ENCODE peak calls at places on chromosomes 4 and X, in eight cellular contexts. One of them, this sample, is unnamed. For H3K4me1, the result is how much of the 10 kb centered on the place peaks cover.

GRCh38 chrX:14902536-14902935 is 29.3 kb downstream of the MOSPD2 start:
- DNase-seq in body of pancreas: no peak
- DNase-seq in sigmoid colon: no peak
- DNase-seq in right lobe of liver: no peak
- DNase-seq in heart left ventricle: no peak
- DNase-seq in IMR-90: no peak
- DNase-seq in ovary: no peak
- DNase-seq in adrenal gland: no peak
- DNase-seq in this sample: no peak

GRCh38 chrX:2691543-2692220 is 587 bp downstream of the CD99 start:
- DNase-seq in body of pancreas: peak
- DNase-seq in IMR-90: peak
- DNase-seq in adrenal gland: peak
- DNase-seq in ovary: peak
- DNase-seq in heart left ventricle: peak
- DNase-seq in right lobe of liver: peak
- DNase-seq in sigmoid colon: peak
- DNase-seq in this sample: peak

GRCh38 chr4:182240161-182241130 is 2.8 kb upstream of the TENM3 start:
- DNase-seq in body of pancreas: no peak
- DNase-seq in IMR-90: peak
- DNase-seq in sigmoid colon: no peak
- DNase-seq in right lobe of liver: no peak
- DNase-seq in adrenal gland: peak
- DNase-seq in heart left ventricle: no peak
- DNase-seq in ovary: no peak
- DNase-seq in this sample: no peak

GRCh38 chr4:20809796-20810195 is 109.5 kb downstream of the PACRGL start:
- DNase-seq in right lobe of liver: no peak
- DNase-seq in adrenal gland: no peak
- DNase-seq in ovary: no peak
- DNase-seq in sigmoid colon: no peak
- DNase-seq in IMR-90: no peak
- DNase-seq in heart left ventricle: no peak
- DNase-seq in body of pancreas: no peak
- DNase-seq in this sample: no peak

GRCh38 chr4:122632396-122633143 is 11.7 kb upstream of the IL21 start:
- DNase-seq in sigmoid colon: no peak
- DNase-seq in right lobe of liver: no peak
- DNase-seq in adrenal gland: no peak
- DNase-seq in body of pancreas: no peak
- DNase-seq in heart left ventricle: no peak
- DNase-seq in ovary: no peak
- DNase-seq in IMR-90: peak
- DNase-seq in this sample: no peak

GRCh38 chrX:6021316-6022091 is 207.2 kb downstream of the NLGN4X start:
- DNase-seq in adrenal gland: peak
- DNase-seq in body of pancreas: peak
- DNase-seq in sigmoid colon: no peak
- DNase-seq in right lobe of liver: no peak
- DNase-seq in ovary: no peak
- DNase-seq in IMR-90: peak
- DNase-seq in heart left ventricle: no peak
- DNase-seq in this sample: peak

GRCh38 chr4:160372390-160372789 is 1269.5 kb downstream of the RAPGEF2 start:
- DNase-seq in ovary: no peak
- DNase-seq in adrenal gland: no peak
- DNase-seq in body of pancreas: no peak
- DNase-seq in right lobe of liver: no peak
- DNase-seq in IMR-90: no peak
- DNase-seq in sigmoid colon: no peak
- DNase-seq in heart left ventricle: no peak
- DNase-seq in this sample: no peak

GRCh38 chr4:24764305-24764704 is 31.1 kb upstream of the SOD3 start:
- DNase-seq in heart left ventricle: no peak
- DNase-seq in IMR-90: peak
- DNase-seq in ovary: no peak
- DNase-seq in right lobe of liver: no peak
- DNase-seq in body of pancreas: no peak
- DNase-seq in adrenal gland: no peak
- DNase-seq in sigmoid colon: no peak
- DNase-seq in this sample: no peak

GRCh38 chr4:176002007-176002623 is 63.5 kb upstream of the WDR17 start:
- DNase-seq in sigmoid colon: peak
- DNase-seq in heart left ventricle: peak
- DNase-seq in body of pancreas: peak
- DNase-seq in adrenal gland: peak
- DNase-seq in right lobe of liver: peak
- DNase-seq in ovary: no peak
- DNase-seq in IMR-90: no peak
- DNase-seq in this sample: peak

GRCh38 chr4:102779204-102779603 is 18.4 kb upstream of the MANBA start:
- DNase-seq in adrenal gland: no peak
- DNase-seq in ovary: no peak
- DNase-seq in sigmoid colon: no peak
- DNase-seq in heart left ventricle: no peak
- DNase-seq in body of pancreas: no peak
- DNase-seq in IMR-90: no peak
- DNase-seq in right lobe of liver: no peak
- DNase-seq in this sample: no peak

GRCh38 chrX:64093761-64094160 is 111.7 kb downstream of the AMER1 start:
- DNase-seq in heart left ventricle: no peak
- DNase-seq in body of pancreas: no peak
- DNase-seq in right lobe of liver: no peak
- DNase-seq in sigmoid colon: no peak
- DNase-seq in ovary: no peak
- DNase-seq in IMR-90: peak
- DNase-seq in adrenal gland: no peak
- DNase-seq in this sample: no peak

GRCh38 chr4:151667025-151667424 is 93.8 kb downstream of the GATB start:
- DNase-seq in ovary: no peak
- DNase-seq in adrenal gland: no peak
- DNase-seq in heart left ventricle: no peak
- DNase-seq in sigmoid colon: no peak
- DNase-seq in body of pancreas: no peak
- DNase-seq in right lobe of liver: no peak
- DNase-seq in IMR-90: peak
- DNase-seq in this sample: no peak

GRCh38 chr4:62709618-62710252 is 1509.6 kb downstream of the ADGRL3 start:
- DNase-seq in IMR-90: peak
- DNase-seq in heart left ventricle: no peak
- DNase-seq in ovary: no peak
- DNase-seq in sigmoid colon: no peak
- DNase-seq in adrenal gland: no peak
- DNase-seq in right lobe of liver: no peak
- DNase-seq in body of pancreas: no peak
- DNase-seq in this sample: no peak

GRCh38 chr4:184330008-184330400 is 112.3 kb upstream of the ENPP6 start:
- DNase-seq in IMR-90: peak
- DNase-seq in right lobe of liver: peak
- DNase-seq in body of pancreas: no peak
- DNase-seq in heart left ventricle: no peak
- DNase-seq in adrenal gland: peak
- DNase-seq in sigmoid colon: peak
- DNase-seq in ovary: no peak
- DNase-seq in this sample: no peak

GRCh38 chr4:107330915-107331314 is 294.8 kb upstream of the DKK2 start:
- DNase-seq in adrenal gland: no peak
- DNase-seq in heart left ventricle: no peak
- DNase-seq in body of pancreas: no peak
- DNase-seq in sigmoid colon: no peak
- DNase-seq in ovary: no peak
- DNase-seq in right lobe of liver: no peak
- DNase-seq in IMR-90: no peak
- DNase-seq in this sample: no peak

DNA sequence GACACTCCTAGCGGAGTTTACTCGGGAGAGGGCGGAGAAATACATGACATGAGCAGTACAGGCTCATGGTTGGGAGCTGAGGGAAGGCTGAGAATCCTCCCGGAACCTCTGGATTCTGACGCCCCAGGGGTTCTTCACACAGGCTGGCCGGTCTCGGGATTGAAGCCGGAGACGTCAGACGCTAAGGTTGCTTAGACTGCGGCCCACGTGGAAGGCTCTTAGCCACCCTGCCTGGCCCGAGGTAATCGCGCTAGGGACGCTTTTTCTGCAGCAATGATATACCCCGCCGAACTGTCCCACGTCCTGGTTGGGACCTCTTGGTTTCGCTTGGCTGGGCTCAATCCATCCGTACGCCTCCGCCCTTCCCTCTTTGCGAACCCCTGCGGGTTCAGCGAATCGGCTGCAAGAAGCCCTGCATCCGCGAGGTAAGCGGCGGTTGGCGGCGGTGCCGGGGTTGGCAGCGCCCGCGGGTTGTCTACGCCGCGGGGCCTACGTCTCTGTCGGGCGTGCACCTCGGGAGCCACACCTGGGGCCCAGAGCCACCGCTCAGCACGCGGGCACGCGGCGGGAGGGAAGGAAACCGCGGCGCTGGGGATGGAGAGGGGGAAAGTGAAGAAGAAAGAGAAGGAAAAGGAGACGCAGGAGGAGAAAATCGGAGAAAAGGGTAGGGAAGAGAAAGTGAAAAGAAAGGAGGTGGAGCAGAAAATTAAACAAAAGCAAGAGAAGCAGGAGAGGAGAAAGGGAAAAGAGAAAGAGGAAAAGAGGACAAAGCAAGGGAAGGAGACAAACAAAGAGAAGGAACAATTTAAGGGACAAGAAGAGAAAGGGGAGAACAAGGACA is at the start of gene ARL9:
- DNase-seq in right lobe of liver: peak
- DNase-seq in IMR-90: peak
- DNase-seq in body of pancreas: peak
- DNase-seq in ovary: peak
- DNase-seq in adrenal gland: peak
- DNase-seq in heart left ventricle: peak
- DNase-seq in sigmoid colon: peak
- DNase-seq in this sample: peak
- TF ChIP-seq POLR2A in right lobe of liver: no peak
- TF ChIP-seq POLR2A in IMR-90: no peak
- TF ChIP-seq POLR2A in body of pancreas: peak
- TF ChIP-seq POLR2A in ovary: no peak
- TF ChIP-seq POLR2A in adrenal gland: peak
- TF ChIP-seq POLR2A in heart left ventricle: no peak
- TF ChIP-seq POLR2A in sigmoid colon: no peak
- TF ChIP-seq POLR2A in this sample: no peak

DNA sequence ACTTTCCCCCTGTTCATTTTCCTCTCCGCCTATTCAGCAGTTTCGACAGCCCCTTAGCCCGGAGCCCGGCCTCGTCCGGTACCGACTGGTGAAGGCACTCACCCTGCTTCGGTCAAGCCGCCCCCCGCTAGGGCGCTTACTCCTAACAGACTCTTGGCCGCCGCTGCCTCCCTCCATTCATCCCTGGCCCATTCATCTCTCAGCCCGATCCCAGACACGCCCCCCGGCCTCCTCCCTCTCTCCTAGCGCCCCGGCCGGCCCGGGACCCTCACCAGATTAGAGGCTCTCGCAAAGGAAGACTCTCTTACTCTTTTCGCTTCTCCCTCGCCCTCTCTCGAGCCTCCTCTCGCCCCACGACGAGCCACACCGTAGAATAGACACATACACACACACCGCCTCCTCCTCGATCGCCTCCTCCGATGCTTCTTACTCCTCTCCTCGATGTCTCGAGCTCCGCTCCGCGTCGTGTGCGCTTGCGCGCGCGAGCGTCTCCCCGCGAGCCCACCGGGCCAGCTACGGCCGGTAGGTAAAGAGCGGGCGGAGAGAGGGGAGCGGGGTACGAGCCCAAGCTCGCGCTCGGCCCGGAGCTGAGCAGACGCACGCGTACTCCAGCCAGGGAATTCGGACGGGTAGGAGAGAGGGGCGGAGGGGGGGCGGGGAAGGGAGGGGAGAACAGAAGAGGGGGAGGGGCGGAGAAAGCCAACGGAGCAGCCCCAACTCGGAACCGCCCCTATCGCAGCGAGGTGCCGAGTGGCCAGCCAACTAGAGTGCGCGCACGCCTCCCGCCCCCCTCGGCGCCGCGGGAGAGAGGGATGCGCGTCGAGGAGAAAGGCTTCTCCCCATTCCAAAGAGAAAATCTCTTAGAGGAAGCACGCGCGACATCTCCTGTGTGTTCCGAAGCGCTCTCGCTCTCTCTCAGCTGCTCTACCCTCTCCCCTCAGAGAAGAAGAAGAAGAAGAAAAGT is at the start of gene WNK3:
- DNase-seq in right lobe of liver: peak
- DNase-seq in body of pancreas: peak
- DNase-seq in ovary: peak
- DNase-seq in heart left ventricle: peak
- DNase-seq in IMR-90: peak
- DNase-seq in adrenal gland: peak
- DNase-seq in sigmoid colon: peak
- DNase-seq in this sample: peak
- H3K4me3 ChIP-seq in right lobe of liver: peak
- H3K4me3 ChIP-seq in body of pancreas: no peak
- H3K4me3 ChIP-seq in ovary: peak
- H3K4me3 ChIP-seq in heart left ventricle: peak
- H3K4me3 ChIP-seq in IMR-90: peak
- H3K4me3 ChIP-seq in adrenal gland: peak
- H3K4me3 ChIP-seq in sigmoid colon: peak
- H3K4me3 ChIP-seq in this sample: peak

GRCh38 chr4:162102713-162103112 is 61.1 kb downstream of the FSTL5 start:
- DNase-seq in body of pancreas: no peak
- DNase-seq in IMR-90: no peak
- DNase-seq in adrenal gland: no peak
- DNase-seq in ovary: no peak
- DNase-seq in right lobe of liver: no peak
- DNase-seq in sigmoid colon: no peak
- DNase-seq in heart left ventricle: no peak
- DNase-seq in this sample: no peak
- H3K4me1 ChIP-seq in body of pancreas: under half
- H3K4me1 ChIP-seq in IMR-90: under half
- H3K4me1 ChIP-seq in adrenal gland: under half
- H3K4me1 ChIP-seq in ovary: under half
- H3K4me1 ChIP-seq in right lobe of liver: under half
- H3K4me1 ChIP-seq in sigmoid colon: under half
- H3K4me1 ChIP-seq in heart left ventricle: under half
- H3K4me1 ChIP-seq in this sample: under half

DNA sequence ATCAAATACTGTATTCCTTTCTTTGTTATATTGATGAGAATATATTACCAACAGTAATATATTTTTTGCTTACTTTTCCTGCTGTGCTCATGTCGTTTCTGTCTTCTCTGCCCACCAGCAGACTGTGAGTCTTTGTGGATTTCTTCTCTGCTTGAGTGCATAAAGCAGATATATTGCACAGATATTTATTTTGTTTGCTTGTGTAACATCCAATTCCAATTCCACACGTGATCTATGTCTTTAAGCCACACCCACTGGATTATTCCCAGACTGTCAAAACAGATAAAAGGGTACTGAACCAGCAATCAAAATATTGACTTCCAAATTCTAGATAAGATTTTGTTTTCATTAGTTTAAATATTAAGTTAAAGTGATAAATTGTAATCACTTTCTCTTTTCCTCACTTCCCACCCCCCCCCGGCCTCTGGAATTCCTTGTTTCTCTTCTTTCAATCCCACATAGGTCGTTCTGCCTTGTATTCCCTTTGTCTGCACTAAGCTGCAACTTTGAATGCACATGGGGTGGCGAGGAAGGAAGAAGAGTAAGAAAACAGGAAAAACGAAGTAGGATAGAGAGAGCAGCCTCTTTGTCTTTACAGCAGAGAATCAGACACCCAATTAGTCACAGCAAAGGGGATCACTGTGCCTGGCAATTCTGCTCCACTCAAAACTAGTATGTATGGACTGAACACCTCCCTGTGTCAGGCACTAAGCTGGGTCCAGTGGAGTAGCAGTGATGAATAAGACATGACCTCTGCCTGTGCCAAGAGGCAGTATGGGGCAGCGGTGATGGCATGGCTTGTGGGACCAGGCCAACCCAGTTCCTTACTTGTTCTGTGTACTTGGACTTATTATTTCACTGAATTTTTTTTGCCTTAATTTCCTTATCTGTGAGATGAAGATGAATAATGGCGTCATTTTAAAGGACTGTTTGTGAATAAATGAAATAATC is at the start of gene ADH1B:
- DNase-seq in IMR-90: no peak
- DNase-seq in body of pancreas: no peak
- DNase-seq in ovary: no peak
- DNase-seq in adrenal gland: no peak
- DNase-seq in heart left ventricle: no peak
- DNase-seq in sigmoid colon: no peak
- DNase-seq in right lobe of liver: peak
- DNase-seq in this sample: no peak
- TF ChIP-seq POLR2A in IMR-90: no peak
- TF ChIP-seq POLR2A in body of pancreas: no peak
- TF ChIP-seq POLR2A in ovary: no peak
- TF ChIP-seq POLR2A in adrenal gland: no peak
- TF ChIP-seq POLR2A in heart left ventricle: no peak
- TF ChIP-seq POLR2A in sigmoid colon: no peak
- TF ChIP-seq POLR2A in right lobe of liver: peak
- TF ChIP-seq POLR2A in this sample: no peak